ENCODE peak calls at places on chromosome 17, in nine cellular contexts. I, C, U, Z, O, R, B, X and L are unnamed samples.

GRCh38 chr17:66543526-66543925 is 241.1 kb downstream of the PRKCA start:
- DNase-seq in I (no peak), X (no peak), O (no peak), U (no peak), B (no peak), Z (no peak), R (no peak), C (no peak), L (no peak)

GRCh38 chr17:78185981-78186688 is 717 bp downstream of the TK1 start:
- DNase-seq in U (no peak), C (peak; percentile 68), Z (no peak), B (no peak), R (peak; percentile 42), I (no peak), X (peak; percentile 29), O (no peak), L (no peak)

GRCh38 chr17:68512247-68512966 is at the start of gene PRKAR1A:
- DNase-seq in U (peak; percentile 96), R (peak; percentile 92), B (peak; percentile 84), Z (peak; percentile 98), X (peak; percentile 96), C (peak; percentile 95), O (peak; percentile 97), I (peak; percentile 96), L (peak; percentile 76)

GRCh38 chr17:64377769-64378282 is 12.8 kb downstream of the PECAM1 start:
- DNase-seq in X (no peak), B (no peak), Z (no peak), R (no peak), C (no peak), I (no peak), U (no peak), O (peak; percentile 96), L (no peak)

GRCh38 chr17:45147102-45147580 is 1.1 kb upstream of the HEXIM1 start:
- DNase-seq in X (no peak), Z (no peak), U (peak; percentile 85), O (no peak), R (peak; percentile 71), C (peak; percentile 90), B (no peak), I (peak; percentile 73), L (no peak)

GRCh38 chr17:57459286-57459915 is 203.1 kb downstream of the MSI2 start:
- DNase-seq in I (peak; percentile 53), C (no peak), Z (no peak), O (peak; percentile 39), R (no peak), X (no peak), U (no peak), B (no peak), L (no peak)

GRCh38 chr17:16352303-16352837 is 899 bp downstream of the CENPV start:
- DNase-seq in Z (no peak), C (no peak), B (no peak), O (peak; percentile 25), I (peak; percentile 54), U (peak; percentile 76), X (no peak), R (peak; percentile 16), L (no peak)

GRCh38 chr17:395179-395578 is 42.6 kb upstream of the RPH3AL start:
- DNase-seq in R (no peak), C (no peak), B (no peak), U (no peak), O (no peak), I (no peak), X (no peak), Z (no peak), L (no peak)

GRCh38 chr17:40548982-40549680 is 16.1 kb downstream of the CCR7 start:
- DNase-seq in X (no peak), C (no peak), B (no peak), O (peak; percentile 90), Z (no peak), U (peak; percentile 65), I (no peak), R (peak; percentile 90), L (no peak)

GRCh38 chr17:17510456-17511292 is 14.5 kb upstream of the RASD1 start:
- DNase-seq in B (no peak), I (no peak), X (no peak), C (no peak), O (no peak), Z (no peak), U (no peak), R (no peak), L (no peak)

GRCh38 chr17:57750109-57750845 is 5.2 kb upstream of the CCDC182 start:
- DNase-seq in C (peak; percentile 58), B (no peak), U (no peak), R (no peak), X (no peak), Z (peak; percentile 2), O (no peak), I (no peak), L (no peak)

GRCh38 chr17:50090071-50090470 is 5.1 kb upstream of the PDK2 start:
- DNase-seq in B (no peak), I (no peak), U (no peak), O (no peak), C (no peak), R (no peak), X (no peak), Z (no peak), L (no peak)

GRCh38 chr17:27622160-27622559 is 8.8 kb upstream of the LGALS9 start:
- DNase-seq in C (no peak), I (no peak), R (no peak), U (no peak), Z (no peak), B (no peak), O (no peak), X (no peak), L (no peak)

GRCh38 chr17:1906622-1907021 is 76.8 kb downstream of the RPA1 start:
- DNase-seq in X (no peak), O (no peak), R (no peak), U (no peak), I (no peak), C (no peak), Z (no peak), B (no peak), L (no peak)

GRCh38 chr17:67293251-67294203 is 48.5 kb upstream of the HELZ start:
- DNase-seq in Z (peak; percentile 52), C (peak; percentile 86), O (peak; percentile 61), U (peak; percentile 5), I (peak; percentile 89), X (peak; percentile 78), R (peak; percentile 47), B (peak; percentile 45), L (no peak)

GRCh38 chr17:7045492-7046126 is 1.7 kb upstream of the SLC16A11 start:
- DNase-seq in I (no peak), U (peak; percentile 49), O (peak; percentile 93), R (peak; percentile 81), C (peak; percentile 12), Z (peak; percentile 44), B (no peak), X (peak; percentile 79), L (peak; percentile 25)

GRCh38 chr17:40598021-40598927 is 33.0 kb upstream of the CCR7 start:
- DNase-seq in Z (no peak), B (peak; percentile 34), X (no peak), I (peak; percentile 34), U (no peak), O (no peak), C (no peak), R (no peak), L (no peak)

GRCh38 chr17:29526322-29526721 is 40.5 kb downstream of the ABHD15 start:
- DNase-seq in C (no peak), U (no peak), O (peak; percentile 10), Z (no peak), X (no peak), B (no peak), I (no peak), R (no peak), L (no peak)

GRCh38 chr17:35742496-35742895 is 10.5 kb downstream of the GAS2L2 start:
- DNase-seq in B (no peak), R (no peak), O (no peak), X (no peak), U (no peak), C (no peak), Z (no peak), I (no peak), L (no peak)

GRCh38 chr17:46072998-46073397 is 73.9 kb downstream of the STH start:
- DNase-seq in U (no peak), I (no peak), B (no peak), O (peak; percentile 65), R (peak; percentile 92), C (no peak), Z (no peak), X (no peak), L (no peak)

GRCh38 chr17:48307814-48308411 is 122.1 kb downstream of the SKAP1 start:
- DNase-seq in Z (peak; percentile 18), U (peak; percentile 68), B (no peak), R (peak; percentile 75), I (peak; percentile 31), X (peak; percentile 66), C (peak; percentile 66), O (peak; percentile 74), L (peak; percentile 37)